ENCODE peak calls at places on chromosomes 4 and X, in seven cellular contexts. O is body of pancreas; E is CD4-positive, alpha-beta memory T cell; H is GM06990; U is retinal pigment epithelial cell; R is epithelial cell of esophagus; Z is adrenal gland. C is an unnamed sample.
A peak's percentile ranks its signal among the peaks of the same experiment; 100 is the strongest.

GRCh38 chrX:1592128-1592862 is 891 bp downstream of the AKAP17A start:
- DNase-seq in Z (peak; percentile 33), O (no peak), R (peak; percentile 36), U (no peak), E (no peak), H (peak; percentile 62), C (no peak)

GRCh38 chr4:184794470-184794869 is 31.3 kb downstream of the ACSL1 start:
- DNase-seq in O (no peak), U (no peak), H (no peak), R (no peak), E (no peak), Z (no peak), C (no peak)

GRCh38 chr4:36317731-36318130 is 36.3 kb downstream of the DTHD1 start:
- DNase-seq in E (no peak), Z (no peak), O (no peak), U (no peak), R (no peak), H (no peak), C (no peak)

GRCh38 chrX:85503258-85504158 is 124.0 kb upstream of the POF1B start:
- DNase-seq in R (peak; percentile 85), U (no peak), Z (no peak), H (no peak), E (no peak), O (no peak), C (no peak)

GRCh38 chr4:186726440-186727148 is 2.9 kb upstream of the FAT1 start:
- DNase-seq in E (no peak), H (no peak), Z (no peak), U (no peak), R (peak; percentile 92), O (peak; percentile 79), C (no peak)

GRCh38 chr4:120071192-120071795 is 4.6 kb upstream of the MAD2L1 start:
- DNase-seq in U (peak; percentile 34), R (peak; percentile 62), Z (no peak), E (peak; percentile 64), O (peak; percentile 41), H (peak; percentile 15), C (peak; percentile 44)

GRCh38 chrX:11949291-11949690 is 189.0 kb upstream of the FRMPD4 start:
- DNase-seq in O (no peak), U (no peak), H (no peak), R (no peak), Z (no peak), E (no peak), C (no peak)

GRCh38 chr4:164423819-164424218 is 330.1 kb upstream of the SMIM31 start:
- DNase-seq in H (no peak), U (no peak), O (no peak), Z (no peak), E (no peak), R (no peak), C (no peak)

GRCh38 chr4:81538712-81539432 is 67.2 kb upstream of the RASGEF1B start:
- DNase-seq in U (no peak), O (no peak), H (no peak), R (no peak), Z (no peak), E (no peak), C (no peak)

GRCh38 chrX:129678881-129679195 is 24.1 kb upstream of the APLN start:
- DNase-seq in R (no peak), U (no peak), H (no peak), Z (no peak), E (no peak), O (no peak), C (no peak)

GRCh38 chrX:118254611-118255010 is 91.3 kb upstream of the WDR44 start:
- DNase-seq in O (peak; percentile 60), U (no peak), R (peak; percentile 48), Z (peak; percentile 61), H (no peak), E (peak; percentile 9), C (peak; percentile 21)

GRCh38 chrX:96692454-96692853 is 7.8 kb downstream of the DIAPH2 start:
- DNase-seq in U (no peak), H (no peak), O (no peak), Z (no peak), R (peak; percentile 39), E (no peak), C (no peak)

GRCh38 chr4:77959566-77960338 is 97.1 kb downstream of the MRPL1 start:
- DNase-seq in E (no peak), O (no peak), H (no peak), Z (peak; percentile 26), R (peak; percentile 69), U (peak; percentile 10), C (peak; percentile 31)

GRCh38 chr4:69832326-69833030 is 27.5 kb downstream of the SULT1E1 start:
- DNase-seq in U (no peak), E (no peak), Z (no peak), O (peak; percentile 46), R (no peak), H (no peak), C (no peak)

GRCh38 chr4:42083816-42084215 is 68.6 kb downstream of the BEND4 start:
- DNase-seq in U (no peak), E (no peak), H (no peak), O (no peak), R (no peak), Z (no peak), C (no peak)

GRCh38 chr4:11341337-11342043 is 87.2 kb downstream of the HS3ST1 start:
- DNase-seq in O (no peak), H (no peak), Z (no peak), R (no peak), U (no peak), E (no peak), C (no peak)

GRCh38 chr4:183887351-183887750 is 17.8 kb upstream of the STOX2 start:
- DNase-seq in O (no peak), R (no peak), U (no peak), H (no peak), Z (no peak), E (no peak), C (no peak)

GRCh38 chrX:154382483-154383069 is 3.5 kb downstream of the EMD start:
- DNase-seq in O (no peak), E (peak; percentile 8), Z (no peak), R (peak; percentile 48), U (no peak), H (no peak), C (no peak)

GRCh38 chr4:7007944-7008343 is 35.2 kb upstream of the TADA2B start:
- DNase-seq in U (no peak), E (no peak), R (no peak), Z (no peak), O (no peak), H (no peak), C (no peak)

GRCh38 chr4:183441276-183441675 is 3.2 kb upstream of the CDKN2AIP start:
- DNase-seq in O (no peak), E (no peak), H (no peak), R (no peak), Z (no peak), U (no peak), C (no peak)

GRCh38 chr4:10063544-10064300 is 42.4 kb upstream of the SLC2A9 start:
- DNase-seq in U (peak; percentile 37), H (no peak), R (peak; percentile 88), Z (peak; percentile 91), E (no peak), O (peak; percentile 66), C (no peak)

GRCh38 chrX:10356979-10357378 is 200.2 kb downstream of the CLCN4 start:
- DNase-seq in U (no peak), Z (no peak), E (no peak), O (no peak), H (peak; percentile 8), R (peak; percentile 49), C (no peak)

GRCh38 chr4:3301450-3302163 is 8.8 kb downstream of the RGS12 start:
- DNase-seq in U (no peak), E (peak; percentile 63), O (peak; percentile 10), Z (no peak), H (no peak), R (no peak), C (no peak)

GRCh38 chrX:103396186-103396585 is 19.8 kb downstream of the BEX3 start:
- DNase-seq in Z (no peak), U (no peak), O (no peak), E (no peak), H (no peak), R (no peak), C (no peak)

GRCh38 chrX:38552721-38553120 is 8.6 kb upstream of the TSPAN7 start:
- DNase-seq in H (no peak), U (peak; percentile 24), O (no peak), E (no peak), R (no peak), Z (no peak), C (no peak)

GRCh38 chrX:20664774-20665173 is 398.1 kb upstream of the RPS6KA3 start:
- DNase-seq in H (no peak), R (no peak), Z (no peak), O (no peak), E (no peak), U (no peak), C (no peak)

GRCh38 chrX:154548028-154548316 is 552 bp downstream of the IKBKG start:
- DNase-seq in Z (no peak), H (no peak), U (no peak), E (no peak), R (peak; percentile 29), O (no peak), C (no peak)

GRCh38 chr4:140071806-140072205 is 82.2 kb downstream of the MAML3 start:
- DNase-seq in Z (no peak), O (peak; percentile 27), U (no peak), R (no peak), E (peak; percentile 81), H (peak; percentile 36), C (peak; percentile 30)

GRCh38 chr4:88002786-88003185 is 4.6 kb upstream of the PKD2 start:
- DNase-seq in Z (no peak), U (no peak), E (no peak), R (no peak), O (no peak), H (no peak), C (no peak)

DNA sequence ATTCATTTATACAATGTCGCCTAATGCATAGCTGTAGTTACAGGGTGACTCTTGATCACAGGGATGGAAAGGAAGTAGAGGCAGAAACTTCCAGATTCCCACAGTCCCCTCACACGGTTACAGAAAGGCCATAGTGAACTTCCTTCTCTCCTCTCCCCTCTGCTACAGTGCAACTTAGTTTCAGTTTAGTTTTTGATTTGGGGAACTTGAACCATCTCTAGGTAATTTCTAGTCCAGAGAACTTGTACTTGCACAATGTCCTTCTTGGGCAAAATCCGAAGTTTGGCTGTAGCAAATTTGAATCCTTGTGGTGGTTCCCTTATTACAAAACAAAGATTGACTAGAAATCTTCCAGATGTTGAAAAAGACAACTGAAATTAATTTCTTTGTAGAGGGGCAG is 1.2 kb upstream of the BLTP1 start:
- DNase-seq in Z (no peak), E (no peak), U (no peak), H (no peak), R (no peak), O (no peak), C (no peak)
- H3K4me3 ChIP-seq in Z (no peak overlapping the region), E (peak overlapping the region; percentile 34), U (no peak overlapping the region), H (no peak overlapping the region), R (no peak overlapping the region), O (no peak overlapping the region), C (no peak overlapping the region)

GRCh38 chrX:80021611-80022010 is 7.1 kb downstream of the TBX22 start:
- DNase-seq in R (no peak), H (no peak), U (no peak), Z (no peak), O (no peak), E (no peak), C (no peak)
- H3K4me3 ChIP-seq in R (no peak overlapping the region), H (no peak overlapping the region), U (no peak overlapping the region), Z (no peak overlapping the region), O (no peak overlapping the region), E (no peak overlapping the region), C (no peak overlapping the region)

GRCh38 chr4:13656569-13656988 is 29.1 kb upstream of the BOD1L1 start:
- DNase-seq in Z (peak; percentile 68), U (no peak), H (peak; percentile 23), R (peak; percentile 67), E (peak; percentile 55), O (peak; percentile 48), C (peak; percentile 31)
- H3K4me3 ChIP-seq in Z (no peak overlapping the region), U (peak overlapping the region; percentile 39), H (no peak overlapping the region), R (peak overlapping the region; percentile 19), E (peak overlapping the region; percentile 26), O (no peak overlapping the region), C (peak overlapping the region; percentile 45)

GRCh38 chr4:123166023-123166422 is 230.6 kb upstream of the SPRY1 start:
- DNase-seq in O (no peak), E (no peak), Z (no peak), H (no peak), U (no peak), R (peak; percentile 9), C (no peak)
- H3K4me3 ChIP-seq in O (no peak overlapping the region), E (no peak overlapping the region), Z (no peak overlapping the region), H (no peak overlapping the region), U (no peak overlapping the region), R (no peak overlapping the region), C (no peak overlapping the region)